ENCODE peak calls at places on chromosomes 16 and 17, in six cellular contexts. R, H, T, M, V and B are unnamed samples.

GRCh38 chr16:84054916-84055315 is 12.3 kb upstream of the SLC38A8 start:
- DNase-seq in T (no peak), R (no peak), V (no peak), H (no peak), M (no peak), B (peak)

GRCh38 chr17:35129154-35129972 is 7.9 kb downstream of the FNDC8 start:
- DNase-seq in H (no peak), T (no peak), R (peak), M (no peak), V (no peak), B (peak)

GRCh38 chr16:1079341-1079740 is 6.8 kb downstream of the SSTR5 start:
- DNase-seq in V (no peak), R (no peak), M (no peak), H (no peak), T (no peak), B (no peak)

GRCh38 chr17:79803997-79804855 is 7.3 kb upstream of the CBX8 start:
- DNase-seq in V (no peak), M (peak), R (no peak), H (peak), T (peak), B (no peak)

GRCh38 chr17:19303367-19303776 is 59.2 kb downstream of the B9D1 start:
- DNase-seq in V (no peak), H (no peak), R (no peak), T (no peak), M (peak), B (no peak)

GRCh38 chr17:57924677-57925076 is 30.5 kb downstream of the CUEDC1 start:
- DNase-seq in H (no peak), M (no peak), R (no peak), T (no peak), V (no peak), B (no peak)

GRCh38 chr17:42979511-42980273 is at the start of gene PTGES3L:
- DNase-seq in H (peak), R (peak), V (no peak), M (peak), T (no peak), B (peak)

GRCh38 chr17:74190154-74190553 is 13.3 kb upstream of the RPL38 start:
- DNase-seq in M (peak), V (no peak), R (peak), T (no peak), H (peak), B (no peak)

GRCh38 chr17:13593021-13593751 is 8.5 kb downstream of the HS3ST3A1 start:
- DNase-seq in V (no peak), H (no peak), M (no peak), R (no peak), T (no peak), B (no peak)

GRCh38 chr16:82016268-82016667 is 5.0 kb upstream of the SDR42E1 start:
- DNase-seq in R (peak), V (no peak), T (no peak), H (peak), M (no peak), B (peak)

GRCh38 chr17:49755681-49756283 is 8.1 kb downstream of the FAM117A start:
- DNase-seq in T (no peak), V (no peak), H (no peak), M (no peak), R (no peak), B (no peak)

GRCh38 chr17:63494300-63494928 is 17.6 kb downstream of the ACE start:
- DNase-seq in M (no peak), H (no peak), T (no peak), V (no peak), R (peak), B (peak)

GRCh38 chr17:37608369-37609169 is 649 bp downstream of the SYNRG start:
- DNase-seq in V (no peak), T (no peak), R (peak), M (peak), H (peak), B (peak)

GRCh38 chr17:14699569-14700190 is 398.8 kb downstream of the HS3ST3B1 start:
- DNase-seq in V (no peak), T (no peak), M (no peak), H (no peak), R (no peak), B (peak)

GRCh38 chr17:30344283-30345088 is 10.6 kb upstream of the TMIGD1 start:
- DNase-seq in R (peak), T (no peak), V (peak), M (no peak), H (peak), B (no peak)
- H2AFZ ChIP-seq in R (no peak), T (peak), V (peak), M (peak), H (no peak), B (peak)

GRCh38 chr16:4371481-4372314 is at the start of gene VASN:
- DNase-seq in H (peak), V (peak), R (peak), M (peak), T (no peak), B (peak)

GRCh38 chr16:4370151-4370550 is 1.5 kb upstream of the VASN start:
- DNase-seq in R (no peak), H (no peak), T (no peak), V (no peak), M (no peak), B (peak)

GRCh38 chr16:4372315-4372577 is 598 bp downstream of the VASN start:
- DNase-seq in H (no peak), M (no peak), T (no peak), V (no peak), R (no peak), B (no peak)

GRCh38 chr16:4369006-4369766 is 2.5 kb upstream of the VASN start:
- DNase-seq in R (peak), M (no peak), H (peak), V (peak), T (no peak), B (peak)

GRCh38 chr16:4370570-4371480 is 823 bp upstream of the VASN start:
- DNase-seq in M (no peak), H (no peak), T (no peak), V (no peak), R (peak), B (peak)
- H2AFZ ChIP-seq in M (no peak), H (no peak), T (no peak), V (no peak), R (peak), B (no peak)

DNA sequence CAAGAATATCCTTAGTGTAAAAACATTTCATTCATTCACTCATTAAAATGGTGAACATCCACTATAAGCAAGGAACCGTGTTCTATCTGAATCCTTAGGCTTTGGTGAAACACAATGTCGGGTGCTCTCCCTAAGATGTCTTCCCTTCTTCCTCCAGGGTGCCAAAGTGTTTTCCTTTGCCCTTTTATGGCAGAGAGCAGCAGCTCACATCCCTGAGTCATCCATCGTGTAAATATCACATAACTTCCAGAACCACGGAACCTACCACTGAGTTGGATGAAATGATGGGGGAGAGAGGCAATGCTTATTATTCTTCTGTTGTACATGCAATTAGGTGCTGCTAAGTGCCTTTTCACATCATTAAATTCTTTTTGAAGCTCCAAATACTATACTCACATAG is 50.2 kb downstream of the DNAH3 start:
- DNase-seq in T (no peak), V (no peak), M (no peak), R (peak), H (no peak), B (peak)
- H2AFZ ChIP-seq in T (no peak), V (peak), M (no peak), R (peak), H (peak), B (peak)

GRCh38 chr17:40981115-40981514 is 3.0 kb downstream of the KRT40 start:
- DNase-seq in T (no peak), V (no peak), R (no peak), M (no peak), H (no peak), B (no peak)
- H2AFZ ChIP-seq in T (no peak), V (no peak), R (peak), M (no peak), H (no peak), B (peak)

DNA sequence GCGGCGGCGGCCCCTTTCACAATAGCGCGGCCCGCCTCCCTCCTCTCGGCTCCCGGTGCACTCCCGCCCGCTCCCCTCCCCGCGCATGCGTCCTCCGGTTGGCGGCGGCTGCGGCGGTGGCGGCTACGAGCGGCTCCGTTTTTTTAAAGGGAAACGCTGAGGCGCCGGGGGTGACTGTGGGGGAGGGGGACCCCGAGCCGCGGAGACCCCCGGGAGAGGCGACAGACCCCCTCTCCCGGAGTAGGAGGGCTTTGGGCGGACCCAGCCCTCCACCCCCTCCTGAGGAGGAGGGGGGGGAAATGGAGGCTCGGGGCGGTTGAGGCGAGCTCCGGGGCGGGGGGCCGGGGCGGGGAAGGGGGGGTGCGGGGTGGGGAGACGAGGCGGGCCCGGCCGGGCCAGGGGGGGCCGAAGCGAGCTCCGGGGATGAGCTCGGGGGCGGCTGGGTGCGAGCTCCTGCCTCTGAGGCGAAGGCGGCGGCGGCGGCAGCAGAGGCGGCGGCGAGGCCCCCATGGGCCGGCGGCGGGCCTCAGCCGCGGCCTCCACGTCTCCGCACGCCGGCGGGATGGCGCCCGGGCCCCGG is at the start of gene MSL1:
- DNase-seq in R (peak), V (peak), M (peak), T (no peak), H (peak), B (peak)
- H2AFZ ChIP-seq in R (peak), V (peak), M (peak), T (peak), H (peak), B (peak)

DNA sequence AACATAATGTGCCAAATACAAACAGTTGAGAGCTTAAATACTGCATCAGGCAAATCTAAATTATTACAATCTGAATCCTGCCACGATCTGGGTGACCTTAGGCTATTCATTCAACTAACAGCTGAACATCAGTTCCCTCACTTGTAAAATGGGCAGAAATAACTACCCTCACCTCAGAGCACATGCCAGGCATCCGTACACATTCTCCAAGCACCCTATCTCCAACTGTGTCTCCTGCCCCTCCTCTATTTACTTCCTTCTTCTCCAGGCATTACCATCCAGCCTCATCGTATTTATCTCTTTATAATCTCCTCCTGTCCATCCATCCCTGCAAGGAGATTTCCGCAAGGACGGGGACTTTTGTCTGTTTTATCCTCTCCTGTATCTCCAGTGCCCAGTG is 192.2 kb upstream of the FOXF1 start:
- DNase-seq in V (no peak), H (no peak), R (no peak), T (no peak), M (no peak), B (no peak)
- H2AFZ ChIP-seq in V (no peak), H (no peak), R (no peak), T (no peak), M (no peak), B (no peak)